ENCODE peak calls at places on chromosome 3, in seven cellular contexts. V, O, L, M, T, K and B are unnamed samples.

GRCh38 chr3:60417590-60417989 is 833.7 kb downstream of the FHIT start:
- DNase-seq in V (no peak), O (no peak), L (no peak), M (no peak), T (no peak), K (no peak), B (no peak)

GRCh38 chr3:31086698-31087097 is 192.2 kb upstream of the GADL1 start:
- DNase-seq in V (no peak), O (no peak), L (no peak), M (no peak), T (no peak), K (no peak), B (no peak)

GRCh38 chr3:193640165-193640706 is 47.2 kb downstream of the OPA1 start:
- DNase-seq in V (no peak), O (no peak), L (no peak), M (no peak), T (no peak), K (no peak), B (no peak)

GRCh38 chr3:37905346-37905745 is 43.7 kb downstream of the CTDSPL start:
- DNase-seq in V (no peak), O (no peak), L (no peak), M (no peak), T (no peak), K (no peak), B (no peak)

GRCh38 chr3:126431103-126431534 is 36.4 kb downstream of the CFAP100 start:
- DNase-seq in V (no peak), O (no peak), L (no peak), M (no peak), T (no peak), K (no peak), B (no peak)

GRCh38 chr3:127889976-127890650 is 24.9 kb upstream of the KBTBD12 start:
- DNase-seq in V (no peak), O (no peak), L (no peak), M (no peak), T (no peak), K (no peak), B (no peak)

GRCh38 chr3:186042036-186042435 is 66.9 kb downstream of the ETV5 start:
- DNase-seq in V (no peak), O (no peak), L (no peak), M (no peak), T (no peak), K (no peak), B (no peak)

GRCh38 chr3:37967252-37967881 is 23.2 kb upstream of the VILL start:
- DNase-seq in V (peak; percentile 64), O (no peak), L (peak; percentile 82), M (peak; percentile 69), T (no peak), K (peak; percentile 80), B (peak; percentile 71)

GRCh38 chr3:42600958-42601675 is 631 bp downstream of the NKTR start:
- DNase-seq in V (peak; percentile 61), O (no peak), L (peak; percentile 89), M (peak; percentile 75), T (peak; percentile 74), K (peak; percentile 45), B (peak; percentile 73)

GRCh38 chr3:107525954-107526305 is 3.2 kb downstream of the BBX start:
- DNase-seq in V (no peak), O (no peak), L (no peak), M (no peak), T (no peak), K (no peak), B (no peak)

GRCh38 chr3:57910988-57911387 is 97.2 kb upstream of the FLNB start:
- DNase-seq in V (no peak), O (no peak), L (no peak), M (no peak), T (no peak), K (no peak), B (peak; percentile 40)

GRCh38 chr3:46899151-46900006 is 21.9 kb downstream of the PTH1R start:
- DNase-seq in V (no peak), O (no peak), L (no peak), M (no peak), T (peak; percentile 51), K (no peak), B (no peak)

GRCh38 chr3:189631409-189631808 is 220 bp downstream of the TP63 start:
- DNase-seq in V (no peak), O (no peak), L (no peak), M (no peak), T (no peak), K (no peak), B (no peak)

GRCh38 chr3:136979684-136980083 is 21.9 kb downstream of the IL20RB start:
- DNase-seq in V (no peak), O (no peak), L (no peak), M (no peak), T (no peak), K (no peak), B (peak; percentile 42)

GRCh38 chr3:47464603-47465002 is 11.1 kb downstream of the SCAP start:
- DNase-seq in V (no peak), O (no peak), L (no peak), M (no peak), T (no peak), K (no peak), B (no peak)

GRCh38 chr3:112512320-112512719 is 13.0 kb upstream of the BTLA start:
- DNase-seq in V (no peak), O (no peak), L (no peak), M (no peak), T (no peak), K (no peak), B (peak; percentile 5)

GRCh38 chr3:5061218-5061569 is 60.9 kb upstream of the ARL8B start:
- DNase-seq in V (no peak), O (no peak), L (no peak), M (no peak), T (no peak), K (no peak), B (no peak)

GRCh38 chr3:143348486-143349327 is 229.1 kb downstream of the CHST2 start:
- DNase-seq in V (no peak), O (no peak), L (no peak), M (no peak), T (no peak), K (no peak), B (no peak)
- TF ChIP-seq CTCF in V (no peak), O (no peak), L (no peak), M (no peak), T (no peak), K (no peak), B (no peak)

GRCh38 chr3:153840487-153840886 is 280.7 kb upstream of the ARHGEF26 start:
- DNase-seq in V (no peak), O (no peak), L (no peak), M (no peak), T (no peak), K (no peak), B (no peak)

GRCh38 chr3:153830552-153830951 is 290.6 kb upstream of the ARHGEF26 start:
- DNase-seq in V (no peak), O (no peak), L (no peak), M (no peak), T (no peak), K (no peak), B (no peak)

GRCh38 chr3:153829596-153830170 is 291.5 kb upstream of the ARHGEF26 start:
- DNase-seq in V (no peak), O (no peak), L (no peak), M (no peak), T (no peak), K (no peak), B (peak; percentile 9)

GRCh38 chr3:153835540-153835939 is 285.6 kb upstream of the ARHGEF26 start:
- DNase-seq in V (no peak), O (no peak), L (no peak), M (no peak), T (no peak), K (no peak), B (no peak)
- TF ChIP-seq CTCF in V (no peak), O (no peak), L (no peak), M (no peak), T (no peak), K (no peak), B (no peak)

GRCh38 chr3:10744098-10744465 is 71.9 kb upstream of the SLC6A11 start:
- DNase-seq in V (no peak), O (no peak), L (no peak), M (no peak), T (no peak), K (no peak), B (peak; percentile 12)
- TF ChIP-seq CTCF in V (no peak), O (no peak), L (no peak), M (no peak), T (no peak), K (no peak), B (no peak)

GRCh38 chr3:13198480-13198879 is 125.3 kb upstream of the IQSEC1 start:
- DNase-seq in V (no peak), O (no peak), L (peak; percentile 48), M (no peak), T (no peak), K (no peak), B (no peak)

GRCh38 chr3:13200951-13201350 is 127.7 kb upstream of the IQSEC1 start:
- DNase-seq in V (no peak), O (no peak), L (no peak), M (no peak), T (no peak), K (no peak), B (no peak)

GRCh38 chr3:13200465-13200864 is 127.2 kb upstream of the IQSEC1 start:
- DNase-seq in V (no peak), O (no peak), L (no peak), M (no peak), T (no peak), K (no peak), B (no peak)

GRCh38 chr3:13199006-13199776 is 126.0 kb upstream of the IQSEC1 start:
- DNase-seq in V (no peak), O (no peak), L (peak; percentile 52), M (no peak), T (no peak), K (no peak), B (no peak)

GRCh38 chr3:13199899-13200451 is 126.7 kb upstream of the IQSEC1 start:
- DNase-seq in V (no peak), O (no peak), L (no peak), M (no peak), T (no peak), K (no peak), B (no peak)
- TF ChIP-seq CTCF in V (no peak), O (no peak), L (no peak), M (no peak), T (no peak), K (no peak), B (no peak)

DNA sequence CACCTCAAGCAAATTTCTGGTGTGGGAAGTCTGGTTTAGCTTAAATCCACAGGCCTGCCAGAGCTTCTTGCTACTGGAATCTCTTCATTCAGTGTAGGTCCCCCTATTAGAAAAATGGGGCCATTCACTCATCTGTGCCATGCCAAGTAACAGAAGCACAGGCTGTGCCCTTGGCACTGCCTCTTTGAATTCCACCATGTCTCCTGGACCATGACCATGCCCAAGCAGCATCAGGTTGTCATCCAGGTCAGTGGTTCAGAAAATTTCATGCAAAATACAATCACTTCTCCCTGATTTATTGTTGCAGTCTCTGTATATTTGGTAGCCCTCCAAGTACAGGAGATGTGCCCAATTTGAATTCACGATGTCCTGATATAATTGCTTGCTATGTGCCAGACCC is 602.1 kb upstream of the ZNF385D start:
- DNase-seq in V (no peak), O (no peak), L (no peak), M (no peak), T (no peak), K (no peak), B (no peak)
- TF ChIP-seq CTCF in V (no peak), O (no peak), L (no peak), M (no peak), T (no peak), K (no peak), B (no peak)